ENCODE peak calls at places on chromosomes 6 and 20, in seven cellular contexts. Y is prostate gland, D is cardiac fibroblast, W is uterus, G is stomach, R is Karpas-422, U is mucosa of descending colon. A is an unnamed sample.

GRCh38 chr6:110949679-110950285 is 8.7 kb upstream of the GTF3C6 start:
- DNase-seq in U (no peak), W (no peak), Y (no peak), D (peak), R (peak), G (no peak), A (no peak)

GRCh38 chr6:56038764-56039163 is 163.4 kb upstream of the BMP5 start:
- DNase-seq in U (no peak), G (no peak), Y (no peak), W (no peak), R (no peak), D (no peak), A (no peak)

GRCh38 chr6:308307-308706 is 16.0 kb downstream of the DUSP22 start:
- DNase-seq in U (no peak), D (no peak), G (no peak), W (no peak), Y (no peak), R (no peak), A (no peak)

GRCh38 chr6:93417421-93417996 is 1.9 kb downstream of the EPHA7 start:
- DNase-seq in Y (no peak), U (no peak), G (no peak), R (no peak), W (no peak), D (peak), A (no peak)

GRCh38 chr6:1558388-1558787 is 51.3 kb upstream of the FOXC1 start:
- DNase-seq in U (no peak), R (no peak), G (no peak), W (no peak), Y (no peak), D (peak), A (no peak)

GRCh38 chr6:5814116-5814515 is 192.6 kb downstream of the NRN1 start:
- DNase-seq in G (no peak), D (no peak), U (peak), Y (no peak), R (no peak), W (no peak), A (no peak)

GRCh38 chr6:54813901-54814300 is 32.7 kb upstream of the FAM83B start:
- DNase-seq in Y (no peak), R (no peak), G (no peak), D (no peak), W (no peak), U (no peak), A (no peak)

GRCh38 chr6:53353624-53354023 is 4.9 kb upstream of the ELOVL5 start:
- DNase-seq in D (peak), G (no peak), U (no peak), Y (no peak), W (no peak), R (no peak), A (no peak)

GRCh38 chr20:53489528-53489927 is 104.1 kb downstream of the ZNF217 start:
- DNase-seq in G (no peak), U (no peak), W (no peak), Y (no peak), D (no peak), R (no peak), A (no peak)

GRCh38 chr6:151160869-151161268 is 78.9 kb upstream of the AKAP12 start:
- DNase-seq in D (no peak), G (peak), U (no peak), R (peak), Y (no peak), W (no peak), A (no peak)

GRCh38 chr20:10427060-10427692 is 6.8 kb downstream of the MKKS start:
- DNase-seq in G (peak), D (peak), Y (peak), W (peak), U (peak), R (peak), A (no peak)

GRCh38 chr20:57429579-57430202 is 38.5 kb downstream of the RBM38 start:
- DNase-seq in D (peak), W (no peak), G (no peak), Y (no peak), U (no peak), R (no peak), A (no peak)

GRCh38 chr20:38649275-38649891 is 47.8 kb downstream of the ARHGAP40 start:
- DNase-seq in Y (no peak), G (no peak), U (peak), W (no peak), D (peak), R (peak), A (no peak)

GRCh38 chr6:47574789-47575188 is 97.2 kb downstream of the CD2AP start:
- DNase-seq in Y (no peak), R (no peak), U (no peak), W (no peak), D (no peak), G (no peak), A (no peak)

GRCh38 chr6:99882151-99882702 is 111.8 kb downstream of the MCHR2 start:
- DNase-seq in G (no peak), U (no peak), Y (no peak), W (no peak), R (no peak), D (no peak), A (no peak)

GRCh38 chr6:3768502-3768901 is 17.0 kb upstream of the PXDC1 start:
- DNase-seq in R (no peak), G (no peak), W (no peak), U (no peak), D (no peak), Y (no peak), A (no peak)

GRCh38 chr6:134111062-134111677 is 58.7 kb upstream of the SLC2A12 start:
- DNase-seq in R (peak), G (no peak), Y (no peak), W (no peak), U (peak), D (peak), A (no peak)

GRCh38 chr6:113381957-113382356 is 475.2 kb upstream of the MARCKS start:
- DNase-seq in Y (peak), G (peak), D (peak), R (peak), W (no peak), U (peak), A (peak)

GRCh38 chr6:154298297-154298696 is 58.3 kb downstream of the IPCEF1 start:
- DNase-seq in G (no peak), Y (no peak), W (no peak), U (no peak), R (no peak), D (peak), A (no peak)

GRCh38 chr6:106783631-106784566 is 154.5 kb downstream of the QRSL1 start:
- DNase-seq in Y (no peak), U (no peak), D (peak), G (no peak), R (no peak), W (no peak), A (no peak)

GRCh38 chr20:18638768-18639167 is 50.9 kb downstream of the DTD1 start:
- DNase-seq in D (no peak), R (no peak), Y (no peak), W (no peak), U (no peak), G (no peak), A (no peak)

GRCh38 chr6:47780510-47781356 is 1.1 kb upstream of the OPN5 start:
- DNase-seq in G (peak), D (peak), R (peak), U (peak), Y (peak), W (no peak), A (peak)

GRCh38 chr20:24194133-24194532 is 205.6 kb upstream of the GGTLC1 start:
- DNase-seq in W (no peak), R (no peak), D (no peak), Y (no peak), U (no peak), G (no peak), A (no peak)

GRCh38 chr6:27279513-27280063 is 32.1 kb downstream of the PRSS16 start:
- DNase-seq in U (no peak), W (no peak), D (no peak), G (no peak), Y (no peak), R (no peak), A (no peak)
- H3K4me3 ChIP-seq in U (no peak), W (no peak), D (peak), G (peak), Y (no peak), R (no peak), A (peak)

DNA sequence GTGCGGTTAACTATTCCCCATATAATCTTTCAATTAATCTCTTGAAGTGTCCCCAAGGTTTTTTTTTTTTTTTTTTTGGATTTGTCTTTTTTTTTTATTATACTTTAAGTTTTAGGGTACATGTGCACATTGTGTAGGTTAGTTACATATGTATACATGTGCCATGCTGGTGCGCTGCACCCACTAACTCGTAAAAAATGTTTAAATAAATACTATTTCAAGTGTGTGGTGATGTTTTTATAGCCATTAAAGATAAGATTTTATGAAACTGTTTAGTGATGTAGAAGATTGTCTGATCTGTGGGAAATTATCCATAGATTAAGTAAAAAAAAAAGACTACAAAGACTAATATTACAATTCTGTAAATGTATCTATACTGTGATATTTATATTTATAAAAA is 12.6 kb upstream of the HLA-DQA1 start:
- DNase-seq in G (no peak), R (no peak), Y (no peak), W (no peak), U (no peak), D (no peak), A (no peak)
- H3K4me3 ChIP-seq in G (no peak), R (peak), Y (no peak), W (no peak), U (no peak), D (no peak), A (no peak)

GRCh38 chr6:16966821-16967817 is 134.7 kb upstream of the STMND1 start:
- DNase-seq in G (no peak), Y (no peak), U (no peak), D (no peak), R (no peak), W (no peak), A (no peak)

GRCh38 chr6:16961577-16961976 is 140.3 kb upstream of the STMND1 start:
- DNase-seq in R (no peak), G (no peak), D (peak), Y (no peak), W (no peak), U (no peak), A (no peak)

GRCh38 chr6:16959789-16960188 is 142.1 kb upstream of the STMND1 start:
- DNase-seq in W (no peak), D (no peak), U (no peak), G (no peak), Y (no peak), R (no peak), A (no peak)

GRCh38 chr6:16965679-16966078 is 136.2 kb upstream of the STMND1 start:
- DNase-seq in D (no peak), Y (no peak), U (no peak), R (no peak), G (no peak), W (no peak), A (no peak)

DNA sequence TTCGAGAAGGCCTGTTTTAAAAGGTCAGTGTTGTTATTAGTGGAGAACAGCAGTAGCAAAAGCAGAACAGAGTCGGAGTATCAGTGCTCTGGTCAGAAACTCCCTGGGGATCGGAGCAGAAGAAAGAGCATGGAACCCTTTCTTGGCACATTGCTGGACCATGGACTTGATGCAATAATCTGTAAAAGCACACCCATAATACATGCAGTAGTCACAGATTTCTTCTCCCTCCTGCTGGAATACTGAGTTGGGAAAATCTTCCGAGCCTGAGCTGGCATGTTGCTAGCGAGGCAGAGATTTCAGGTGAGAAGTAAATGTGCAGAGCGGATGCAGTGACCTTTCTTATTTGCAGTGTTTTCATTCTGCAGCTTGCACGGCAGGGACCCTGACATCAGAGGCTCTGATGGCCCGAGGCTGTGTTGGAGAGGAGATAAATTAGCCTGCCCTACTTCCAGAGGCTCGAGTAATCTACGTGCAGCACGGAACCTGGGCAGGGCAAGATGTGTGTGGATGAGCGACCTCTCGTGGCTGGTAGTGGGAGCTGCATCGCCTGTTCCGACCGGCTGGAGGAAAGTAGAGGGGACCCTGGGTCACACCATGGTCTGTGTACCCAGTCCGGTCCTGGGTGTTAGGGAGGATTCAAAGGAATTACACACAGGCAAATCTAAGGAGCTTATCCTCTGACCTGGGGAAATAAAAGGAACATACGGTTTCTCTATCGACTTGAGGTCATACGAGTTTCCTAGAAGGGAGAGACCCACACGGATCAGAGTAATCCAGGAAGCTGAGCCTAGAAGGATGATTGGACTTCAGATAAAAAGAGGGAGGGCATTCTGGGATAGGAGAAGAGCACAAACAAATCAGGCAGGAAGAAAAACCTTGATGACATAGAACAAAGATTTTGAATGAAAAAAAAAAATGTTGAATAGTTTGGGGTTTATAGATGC is 137.0 kb upstream of the STMND1 start:
- DNase-seq in D (peak), G (peak), U (peak), Y (peak), R (peak), W (peak), A (no peak)
- H3K4me3 ChIP-seq in D (no peak), G (no peak), U (no peak), Y (no peak), R (no peak), W (no peak), A (no peak)

GRCh38 chr6:42260424-42260888 is 42.8 kb upstream of the MRPS10 start:
- DNase-seq in Y (no peak), U (no peak), W (peak), G (no peak), R (no peak), D (no peak), A (no peak)
- H3K4me3 ChIP-seq in Y (no peak), U (no peak), W (no peak), G (no peak), R (no peak), D (no peak), A (no peak)

GRCh38 chr20:49230021-49230420 is 10.8 kb downstream of the DDX27 start:
- DNase-seq in G (no peak), W (no peak), D (no peak), R (no peak), Y (no peak), U (no peak), A (no peak)

GRCh38 chr20:49231461-49231860 is 12.2 kb downstream of the DDX27 start:
- DNase-seq in W (no peak), R (no peak), Y (no peak), D (no peak), G (no peak), U (no peak), A (no peak)

GRCh38 chr20:49228676-49229075 is 9.5 kb downstream of the DDX27 start:
- DNase-seq in Y (no peak), G (no peak), U (no peak), W (no peak), D (no peak), R (no peak), A (peak)

GRCh38 chr20:49233226-49233625 is 14.0 kb downstream of the DDX27 start:
- DNase-seq in R (no peak), W (no peak), G (no peak), U (no peak), Y (no peak), D (no peak), A (no peak)

GRCh38 chr20:49230575-49231211 is 11.5 kb downstream of the DDX27 start:
- DNase-seq in D (no peak), W (no peak), R (peak), Y (no peak), U (peak), G (no peak), A (peak)
- H3K4me3 ChIP-seq in D (no peak), W (no peak), R (no peak), Y (no peak), U (no peak), G (no peak), A (no peak)

GRCh38 chr6:17940151-17940791 is 47.2 kb downstream of the KIF13A start:
- DNase-seq in R (no peak), W (no peak), D (no peak), G (no peak), U (no peak), Y (no peak), A (no peak)
- H3K4me3 ChIP-seq in R (no peak), W (no peak), D (no peak), G (no peak), U (no peak), Y (no peak), A (no peak)

A was measured in skeletal muscle cell.